ENCODE peak calls at places on chromosomes 16 and 17, in eight cellular contexts. R is ovary, W is A549, F is H1, I is stomach, B is tibial nerve, Y is GM12878, Z is sigmoid colon. C is an unnamed sample.

GRCh38 chr17:82168568-82168967 is 44.1 kb downstream of the CCDC57 start:
- DNase-seq in B (no peak), R (no peak), W (no peak), Y (no peak), I (no peak), Z (no peak), F (no peak), C (no peak)

GRCh38 chr17:4738136-4739121 is 1.2 kb upstream of the ZMYND15 start:
- DNase-seq in R (no peak), W (no peak), I (peak; percentile 70), Y (no peak), F (no peak), Z (no peak), B (no peak), C (peak; percentile 77)

GRCh38 chr17:82014432-82014831 is 8.2 kb downstream of the CENPX start:
- DNase-seq in F (no peak), B (no peak), R (no peak), W (no peak), Z (no peak), I (no peak), Y (no peak), C (peak; percentile 61)

GRCh38 chr17:59287452-59287851 is 44.0 kb upstream of the YPEL2 start:
- DNase-seq in R (no peak), B (no peak), I (no peak), F (no peak), Y (no peak), W (no peak), Z (no peak), C (no peak)

GRCh38 chr16:49466529-49466831 is 92.9 kb downstream of the C16orf78 start:
- DNase-seq in R (no peak), B (no peak), I (peak; percentile 5), F (no peak), Z (peak; percentile 25), W (no peak), Y (no peak), C (no peak)

GRCh38 chr16:48558269-48558915 is 51.6 kb downstream of the N4BP1 start:
- DNase-seq in Z (no peak), W (no peak), I (no peak), Y (no peak), B (no peak), F (no peak), R (no peak), C (no peak)

GRCh38 chr17:18182190-18182977 is 1.2 kb upstream of the ALKBH5 start:
- DNase-seq in B (no peak), Z (no peak), F (no peak), I (peak; percentile 94), R (peak; percentile 58), Y (no peak), W (no peak), C (peak; percentile 49)

GRCh38 chr17:69605571-69605970 is 191.1 kb downstream of the MAP2K6 start:
- DNase-seq in Z (no peak), I (no peak), R (no peak), B (no peak), F (no peak), Y (no peak), W (no peak), C (no peak)

GRCh38 chr16:89155184-89155679 is 16.3 kb upstream of the CDH15 start:
- DNase-seq in W (no peak), Y (no peak), R (peak; percentile 76), F (no peak), Z (peak; percentile 91), I (peak; percentile 59), B (peak; percentile 43), C (peak; percentile 70)

GRCh38 chr16:78882150-78882549 is 718.4 kb downstream of the MAF start:
- DNase-seq in Z (no peak), Y (no peak), B (no peak), I (no peak), R (no peak), W (no peak), F (no peak), C (no peak)

GRCh38 chr16:5502467-5502869 is 404.9 kb upstream of the EEF2KMT start:
- DNase-seq in R (no peak), I (no peak), Z (no peak), W (peak; percentile 11), B (no peak), Y (no peak), F (peak; percentile 39), C (no peak)

GRCh38 chr17:29996458-29996857 is 55.0 kb downstream of the EFCAB5 start:
- DNase-seq in Y (no peak), R (no peak), I (no peak), B (no peak), F (no peak), W (no peak), Z (no peak), C (no peak)

GRCh38 chr17:82283208-82283749 is 9.8 kb upstream of the CSNK1D start:
- DNase-seq in B (no peak), F (no peak), W (peak; percentile 69), Z (no peak), R (no peak), Y (no peak), I (no peak), C (no peak)

GRCh38 chr16:89536371-89536770 is 24.1 kb upstream of the RPL13 start:
- DNase-seq in Z (no peak), I (no peak), B (no peak), W (no peak), Y (no peak), F (no peak), R (no peak), C (peak; percentile 80)

GRCh38 chr16:24322106-24322505 is 66.0 kb downstream of the CACNG3 start:
- DNase-seq in Y (no peak), W (no peak), R (no peak), Z (no peak), I (no peak), F (no peak), B (no peak), C (no peak)

GRCh38 chr17:55168970-55169687 is 95.6 kb upstream of the HLF start:
- DNase-seq in I (no peak), R (no peak), B (no peak), Y (peak; percentile 51), Z (no peak), F (no peak), W (no peak), C (no peak)

DNA sequence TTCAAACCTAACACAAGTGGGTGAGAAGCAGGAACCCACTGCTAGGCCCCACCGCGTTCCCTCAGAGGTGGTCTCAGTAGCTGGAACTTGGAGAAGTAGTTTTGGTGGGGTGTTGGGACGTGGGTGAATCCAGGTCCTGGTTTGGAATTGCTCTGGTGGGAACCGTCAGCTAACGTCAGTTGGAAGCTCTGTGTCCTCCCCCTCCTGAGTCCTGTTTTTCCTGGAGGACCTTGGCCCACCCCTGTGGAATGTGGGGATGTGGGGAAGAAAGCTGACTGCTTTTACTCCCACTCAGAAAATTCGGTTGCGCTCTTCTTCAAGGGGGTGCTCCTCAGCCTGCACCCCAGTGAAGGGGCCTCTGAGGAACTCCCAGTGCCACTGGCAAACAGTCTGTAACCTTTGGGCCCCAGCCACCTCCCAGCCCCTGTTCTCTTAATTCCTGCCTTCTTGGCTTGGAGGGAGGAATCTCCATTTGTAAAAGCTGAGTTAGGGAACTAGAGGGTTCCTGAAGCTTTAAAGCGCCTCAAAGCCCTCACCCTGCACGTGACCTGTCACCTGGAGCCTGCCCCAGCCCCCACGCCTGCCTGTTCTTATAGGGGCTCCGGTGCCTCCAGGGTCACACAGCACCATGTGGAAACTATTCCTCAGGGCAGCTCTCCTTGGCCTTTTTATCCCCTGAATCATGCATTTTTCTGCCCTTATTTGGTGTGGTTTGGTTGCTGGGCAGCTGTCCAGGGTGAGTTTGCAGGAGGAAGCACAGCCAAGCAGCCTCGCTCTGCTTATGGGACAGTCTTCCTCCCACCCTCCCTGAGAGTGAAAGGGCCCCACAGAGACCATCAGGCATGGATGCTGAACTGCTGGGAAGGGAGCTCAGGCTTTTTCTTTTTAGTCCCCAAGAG is 16.2 kb upstream of the NAGLU start:
- DNase-seq in F (peak; percentile 51), Y (no peak), I (peak; percentile 77), R (peak; percentile 91), Z (peak; percentile 99), W (peak; percentile 96), B (peak; percentile 96), C (peak; percentile 75)
- H3K4me1 ChIP-seq in F (peaks cover 14% of the 10 kb centered on the region), Y (no peaks in the 10 kb centered on the region), I (peaks cover 76% of the 10 kb centered on the region), R (peaks cover 59% of the 10 kb centered on the region), Z (peaks cover 74% of the 10 kb centered on the region), W (peaks cover 63% of the 10 kb centered on the region), B (peaks cover 65% of the 10 kb centered on the region), C (peaks cover 67% of the 10 kb centered on the region)

GRCh38 chr17:77694391-77695363 is 263.8 kb upstream of the TNRC6C start:
- DNase-seq in W (no peak), Y (no peak), I (no peak), R (no peak), Z (no peak), B (no peak), F (no peak), C (no peak)

GRCh38 chr17:77695386-77695785 is 263.1 kb upstream of the TNRC6C start:
- DNase-seq in F (no peak), W (no peak), I (no peak), R (no peak), Z (no peak), Y (no peak), B (no peak), C (no peak)

GRCh38 chr17:77696720-77697460 is 261.6 kb upstream of the TNRC6C start:
- DNase-seq in I (no peak), Z (no peak), W (no peak), Y (no peak), F (no peak), B (no peak), R (peak; percentile 9), C (no peak)

GRCh38 chr17:77697480-77698400 is 260.8 kb upstream of the TNRC6C start:
- DNase-seq in Z (no peak), W (no peak), R (no peak), Y (no peak), F (no peak), I (no peak), B (no peak), C (no peak)

DNA sequence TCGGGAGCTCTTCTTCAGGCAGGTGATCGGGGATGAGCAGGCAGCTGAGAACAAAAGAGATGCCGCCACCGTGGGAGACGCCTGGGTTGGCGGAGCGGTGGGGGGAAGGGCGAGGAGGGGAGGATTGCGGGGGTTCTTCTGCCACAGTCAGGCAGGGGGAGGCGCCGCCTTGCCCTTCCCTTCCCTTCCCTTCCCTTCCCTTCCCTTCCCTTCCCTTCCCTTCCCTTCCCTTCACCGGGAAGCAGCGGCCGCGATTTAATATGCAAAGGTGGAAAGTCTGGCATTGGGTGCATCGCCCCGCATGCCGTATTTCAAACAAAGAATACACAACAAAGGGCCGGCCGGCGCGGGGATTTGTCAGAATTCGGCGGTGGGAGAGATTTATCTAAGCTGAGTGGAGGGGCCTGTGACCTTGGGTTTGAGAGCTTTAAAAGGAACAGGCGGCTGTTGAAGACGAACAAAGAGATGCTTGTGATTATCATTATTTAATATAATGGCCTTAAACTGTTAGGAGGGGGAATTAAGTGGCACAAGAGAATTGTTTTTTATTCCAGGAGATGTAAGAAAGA is 262.3 kb upstream of the TNRC6C start:
- DNase-seq in F (no peak), Z (no peak), I (no peak), B (no peak), Y (no peak), R (no peak), W (no peak), C (no peak)
- TF ChIP-seq EP300 in F (no peak), Z (no peak), I (no peak), B (no peak), Y (no peak), R (no peak), W (no peak), C (no peak)

GRCh38 chr17:47995241-47995935 is 24.5 kb downstream of the CDK5RAP3 start:
- DNase-seq in Y (no peak), R (no peak), F (no peak), W (no peak), B (no peak), Z (no peak), I (no peak), C (no peak)
- H3K4me1 ChIP-seq in Y (no peaks in the 10 kb centered on the region), R (no peaks in the 10 kb centered on the region), F (peaks cover 22% of the 10 kb centered on the region), W (no peaks in the 10 kb centered on the region), B (peaks cover 8% of the 10 kb centered on the region), Z (no peaks in the 10 kb centered on the region), I (no peaks in the 10 kb centered on the region), C (no peaks in the 10 kb centered on the region)

GRCh38 chr16:68369168-68369567 is 58.3 kb downstream of the PRMT7 start:
- DNase-seq in Z (no peak), F (no peak), Y (no peak), W (no peak), B (no peak), I (no peak), R (no peak), C (no peak)
- TF ChIP-seq EP300 in Z (no peak), F (no peak), Y (no peak), W (no peak), B (no peak), I (no peak), R (no peak), C (no peak)

C was measured in upper lobe of left lung.